ENCODE peak calls at places on chromosomes 11 and 22, in four cellular contexts. P is NCI-H345; M is BE2C; U is activated naive CD8-positive, alpha-beta T cell treated with anti-CD3 and anti-CD28 coated beads for 36 hours. T is an unnamed sample.

GRCh38 chr11:107397357-107397756 is 60.3 kb downstream of the CWF19L2 start:
- DNase-seq in P (no peak), M (no peak), U (no peak), T (no peak)

GRCh38 chr11:103338621-103339484 is 229.6 kb downstream of the DYNC2H1 start:
- DNase-seq in P (no peak), M (peak), U (peak), T (no peak)

GRCh38 chr11:912266-912665 is 1.7 kb upstream of the CHID1 start:
- DNase-seq in P (no peak), M (no peak), U (no peak), T (no peak)

GRCh38 chr22:44918925-44919392 is 90.8 kb downstream of the PHF21B start:
- DNase-seq in P (no peak), M (no peak), U (no peak), T (no peak)

GRCh38 chr11:28757725-28758515 is 649.7 kb downstream of the METTL15 start:
- DNase-seq in P (no peak), M (no peak), U (no peak), T (no peak)

GRCh38 chr11:19827399-19828135 is 114.9 kb downstream of the NAV2 start:
- DNase-seq in P (peak), M (no peak), U (no peak), T (no peak)

GRCh38 chr11:1953489-1954284 is 6.6 kb downstream of the MRPL23 start:
- DNase-seq in P (no peak), M (no peak), U (no peak), T (no peak)

GRCh38 chr11:58739725-58740430 is 8.1 kb upstream of the GLYAT start:
- DNase-seq in P (no peak), M (no peak), U (no peak), T (peak)

GRCh38 chr11:118923721-118924587 is 1.8 kb downstream of the BCL9L start:
- DNase-seq in P (no peak), M (no peak), U (no peak), T (no peak)

GRCh38 chr11:10866893-10867331 is 9.1 kb upstream of the ZBED5 start:
- DNase-seq in P (no peak), M (peak), U (no peak), T (no peak)